ENCODE peak calls at places on chromosome 17, in five cellular contexts. W, L, O, S and T are unnamed samples.

GRCh38 chr17:76427457-76428231 is 25.3 kb downstream of the UBE2O start:
- DNase-seq in W (no peak), L (no peak), O (peak), S (no peak), T (peak)

GRCh38 chr17:76523084-76524037 is 14.1 kb downstream of the CYGB start:
- DNase-seq in W (no peak), L (no peak), O (peak), S (peak), T (peak)

GRCh38 chr17:33874617-33875060 is 380.4 kb upstream of the CCL2 start:
- DNase-seq in W (no peak), L (no peak), O (peak), S (no peak), T (no peak)

GRCh38 chr17:40696651-40697072 is 6.9 kb downstream of the KRT24 start:
- DNase-seq in W (no peak), L (no peak), O (no peak), S (no peak), T (peak)

GRCh38 chr17:17959520-17960361 is 12.5 kb downstream of the TOM1L2 start:
- DNase-seq in W (no peak), L (no peak), O (no peak), S (no peak), T (no peak)

GRCh38 chr17:77862890-77863813 is 95.4 kb upstream of the TNRC6C start:
- DNase-seq in W (no peak), L (no peak), O (no peak), S (no peak), T (peak)

GRCh38 chr17:53924530-53925455 is 102.1 kb downstream of the KIF2B start:
- DNase-seq in W (no peak), L (no peak), O (no peak), S (no peak), T (no peak)

GRCh38 chr17:19719365-19720209 is 3.2 kb upstream of the SLC47A2 start:
- DNase-seq in W (no peak), L (no peak), O (peak), S (no peak), T (no peak)

GRCh38 chr17:50660042-50660886 is 25.6 kb downstream of the ABCC3 start:
- DNase-seq in W (no peak), L (no peak), O (peak), S (no peak), T (peak)

GRCh38 chr17:65279456-65279855 is 142.3 kb downstream of the RGS9 start:
- DNase-seq in W (no peak), L (no peak), O (no peak), S (no peak), T (no peak)

GRCh38 chr17:18038861-18039534 is at the start of the genes ATPAF2 and GID4:
- DNase-seq in W (peak), L (peak), O (peak), S (peak), T (peak)

GRCh38 chr17:16882243-16882925 is 89.5 kb downstream of the TNFRSF13B start:
- DNase-seq in W (no peak), L (no peak), O (no peak), S (no peak), T (no peak)

GRCh38 chr17:17484451-17484899 is 7.7 kb downstream of the MED9 start:
- DNase-seq in W (no peak), L (no peak), O (no peak), S (no peak), T (no peak)

GRCh38 chr17:48011405-48012150 is 26.0 kb downstream of the COPZ2 start:
- DNase-seq in W (no peak), L (no peak), O (no peak), S (peak), T (peak)

GRCh38 chr17:17403899-17404576 is 72.8 kb upstream of the MED9 start:
- DNase-seq in W (no peak), L (no peak), O (no peak), S (peak), T (no peak)

GRCh38 chr17:10827898-10828552 is 9.9 kb downstream of the PIRT start:
- DNase-seq in W (no peak), L (no peak), O (no peak), S (no peak), T (no peak)

GRCh38 chr17:51356084-51356410 is 95.7 kb downstream of the UTP18 start:
- DNase-seq in W (no peak), L (no peak), O (no peak), S (no peak), T (no peak)

GRCh38 chr17:50102164-50102991 is 7.2 kb downstream of the PDK2 start:
- DNase-seq in W (no peak), L (no peak), O (peak), S (no peak), T (peak)

GRCh38 chr17:33183487-33184026 is 109.5 kb downstream of the ASIC2 start:
- DNase-seq in W (no peak), L (no peak), O (no peak), S (no peak), T (no peak)

GRCh38 chr17:59617141-59617757 is 2.4 kb upstream of the CLTC start:
- DNase-seq in W (no peak), L (no peak), O (no peak), S (no peak), T (no peak)

GRCh38 chr17:43881758-43882505 is 25.4 kb downstream of the MPP2 start:
- DNase-seq in W (no peak), L (no peak), O (no peak), S (no peak), T (no peak)

GRCh38 chr17:44258811-44259351 is 9.1 kb downstream of the SLC4A1 start:
- DNase-seq in W (no peak), L (no peak), O (no peak), S (no peak), T (no peak)

GRCh38 chr17:74569392-74570003 is 2.2 kb upstream of the CD300H start:
- DNase-seq in W (peak), L (peak), O (peak), S (no peak), T (peak)

GRCh38 chr17:74522381-74523090 is 8.7 kb downstream of the CD300LB start:
- DNase-seq in W (no peak), L (no peak), O (no peak), S (no peak), T (no peak)

GRCh38 chr17:50708050-50709000 is 611 bp upstream of the ANKRD40 start:
- DNase-seq in W (no peak), L (no peak), O (no peak), S (no peak), T (no peak)

GRCh38 chr17:28174352-28175046 is 132.0 kb downstream of the NLK start:
- DNase-seq in W (no peak), L (no peak), O (no peak), S (no peak), T (no peak)